ENCODE peak calls at places on chromosome 5, in ten cellular contexts. U is stomach, K is Panc1, F is upper lobe of left lung, P is spleen, O is transverse colon, J is GM12878, C is endothelial cell of umbilical vein, V is HCT116, X is HepG2. I is an unnamed sample.

GRCh38 chr5:60584304-60584703 is 115.7 kb downstream of the DEPDC1B start:
- DNase-seq in U (no peak), K (no peak), F (no peak), P (no peak), O (no peak), J (no peak), C (no peak), V (no peak), X (no peak), I (no peak)

GRCh38 chr5:30932611-30933010 is 260.9 kb upstream of the CDH6 start:
- DNase-seq in U (no peak), K (no peak), F (no peak), P (no peak), O (no peak), J (no peak), C (no peak), V (no peak), X (no peak), I (no peak)

GRCh38 chr5:143717400-143717799 is 94.6 kb upstream of the HMHB1 start:
- DNase-seq in U (no peak), K (no peak), F (no peak), P (no peak), O (no peak), J (no peak), C (peak; percentile 11), V (no peak), X (no peak), I (no peak)

GRCh38 chr5:57824047-57824446 is 341.4 kb upstream of the ACTBL2 start:
- DNase-seq in U (no peak), K (no peak), F (no peak), P (no peak), O (no peak), J (no peak), C (no peak), V (peak; percentile 95), X (no peak), I (no peak)

GRCh38 chr5:39092581-39093350 is 18.6 kb upstream of the RICTOR start:
- DNase-seq in U (no peak), K (no peak), F (no peak), P (no peak), O (no peak), J (no peak), C (peak; percentile 87), V (peak; percentile 41), X (no peak), I (no peak)

GRCh38 chr5:17157294-17157693 is 60.1 kb upstream of the BASP1 start:
- DNase-seq in U (no peak), K (no peak), F (no peak), P (no peak), O (no peak), J (no peak), C (no peak), V (no peak), X (no peak), I (no peak)

GRCh38 chr5:76818844-76819831 is at the start of gene F2RL1:
- DNase-seq in U (peak; percentile 94), K (no peak), F (peak; percentile 95), P (peak; percentile 86), O (peak; percentile 94), J (no peak), C (peak; percentile 61), V (peak; percentile 90), X (peak; percentile 81), I (peak; percentile 85)

GRCh38 chr5:139181835-139182452 is 16.2 kb downstream of the SIL1 start:
- DNase-seq in U (no peak), K (peak; percentile 7), F (no peak), P (no peak), O (peak; percentile 39), J (no peak), C (no peak), V (peak; percentile 36), X (no peak), I (no peak)

GRCh38 chr5:7904170-7904569 is 35.2 kb downstream of the MTRR start:
- DNase-seq in U (no peak), K (no peak), F (no peak), P (no peak), O (no peak), J (no peak), C (peak; percentile 41), V (no peak), X (peak; percentile 5), I (no peak)

GRCh38 chr5:132029609-132030008 is 18.2 kb upstream of the ACSL6 start:
- DNase-seq in U (no peak), K (no peak), F (no peak), P (no peak), O (no peak), J (no peak), C (no peak), V (no peak), X (no peak), I (no peak)

GRCh38 chr5:115686692-115687054 is 60.8 kb upstream of the TMED7 start:
- DNase-seq in U (no peak), K (no peak), F (no peak), P (no peak), O (no peak), J (no peak), C (no peak), V (no peak), X (no peak), I (no peak)

GRCh38 chr5:132027027-132027426 is 15.6 kb upstream of the ACSL6 start:
- DNase-seq in U (no peak), K (no peak), F (no peak), P (no peak), O (no peak), J (no peak), C (no peak), V (no peak), X (no peak), I (no peak)

GRCh38 chr5:206927-207536 is 10.9 kb downstream of the CCDC127 start:
- DNase-seq in U (no peak), K (no peak), F (no peak), P (no peak), O (no peak), J (no peak), C (no peak), V (no peak), X (no peak), I (no peak)

GRCh38 chr5:1726469-1726865 is 73.2 kb downstream of the MRPL36 start:
- DNase-seq in U (peak; percentile 20), K (no peak), F (no peak), P (no peak), O (no peak), J (no peak), C (no peak), V (no peak), X (no peak), I (peak; percentile 3)

GRCh38 chr5:55445817-55446216 is 88.9 kb downstream of the PLPP1 start:
- DNase-seq in U (no peak), K (no peak), F (no peak), P (no peak), O (no peak), J (no peak), C (no peak), V (no peak), X (no peak), I (no peak)

GRCh38 chr5:54658014-54658413 is 140.5 kb downstream of the SNX18 start:
- DNase-seq in U (no peak), K (no peak), F (no peak), P (no peak), O (no peak), J (no peak), C (peak; percentile 65), V (no peak), X (no peak), I (no peak)

GRCh38 chr5:73770601-73771025 is 144.6 kb downstream of the ARHGEF28 start:
- DNase-seq in U (no peak), K (no peak), F (no peak), P (no peak), O (no peak), J (no peak), C (peak; percentile 41), V (no peak), X (peak; percentile 77), I (no peak)

GRCh38 chr5:72434781-72435437 is 72.3 kb downstream of the ZNF366 start:
- DNase-seq in U (no peak), K (no peak), F (no peak), P (no peak), O (no peak), J (no peak), C (no peak), V (no peak), X (no peak), I (no peak)
- TF ChIP-seq POLR2AphosphoS5 in U (peak; percentile 41), K (no peak), F (no peak), P (no peak), O (no peak), J (no peak), C (no peak), V (no peak), X (no peak), I (peak; percentile 52)

GRCh38 chr5:72531496-72532190 is 24.4 kb upstream of the ZNF366 start:
- DNase-seq in U (no peak), K (no peak), F (no peak), P (no peak), O (no peak), J (no peak), C (peak; percentile 30), V (no peak), X (no peak), I (no peak)
- H3K4me3 ChIP-seq in U (no peak overlapping the region), K (no peak overlapping the region), F (no peak overlapping the region), P (no peak overlapping the region), O (no peak overlapping the region), J (no peak overlapping the region), C (no peak overlapping the region), V (no peak overlapping the region), X (no peak overlapping the region), I (no peak overlapping the region)

GRCh38 chr5:178770621-178771020 is 40.2 kb upstream of the ZNF354A start:
- DNase-seq in U (no peak), K (no peak), F (no peak), P (no peak), O (no peak), J (no peak), C (no peak), V (no peak), X (no peak), I (no peak)
- H3K9me3 ChIP-seq in U (no peaks in the 10 kb centered on the region), K (no peaks in the 10 kb centered on the region), F (no peaks in the 10 kb centered on the region), P (no peaks in the 10 kb centered on the region), O (no peaks in the 10 kb centered on the region), J (no peaks in the 10 kb centered on the region), C (peaks cover 2% of the 10 kb centered on the region), V (no peaks in the 10 kb centered on the region), X (no peaks in the 10 kb centered on the region), I (no peaks in the 10 kb centered on the region)

GRCh38 chr5:172180936-172181335 is 7.1 kb downstream of the STK10 start:
- DNase-seq in U (no peak), K (no peak), F (no peak), P (peak; percentile 37), O (no peak), J (no peak), C (no peak), V (no peak), X (no peak), I (no peak)

GRCh38 chr5:172177232-172177631 is 10.8 kb downstream of the STK10 start:
- DNase-seq in U (no peak), K (no peak), F (no peak), P (peak; percentile 80), O (no peak), J (no peak), C (no peak), V (no peak), X (no peak), I (no peak)

GRCh38 chr5:172175263-172175719 is 12.7 kb downstream of the STK10 start:
- DNase-seq in U (peak; percentile 63), K (no peak), F (peak; percentile 82), P (peak; percentile 98), O (peak; percentile 83), J (peak; percentile 75), C (no peak), V (no peak), X (peak; percentile 25), I (no peak)

GRCh38 chr5:172179032-172179989 is 8.7 kb downstream of the STK10 start:
- DNase-seq in U (no peak), K (no peak), F (no peak), P (peak; percentile 82), O (peak; percentile 45), J (peak; percentile 71), C (peak; percentile 75), V (no peak), X (no peak), I (no peak)

GRCh38 chr5:172178301-172179031 is 9.6 kb downstream of the STK10 start:
- DNase-seq in U (peak; percentile 86), K (no peak), F (no peak), P (peak; percentile 82), O (no peak), J (no peak), C (no peak), V (no peak), X (no peak), I (no peak)
- TF ChIP-seq POLR2AphosphoS5 in U (peak; percentile 64), K (no peak), F (no peak), P (no peak), O (no peak), J (no peak), C (no peak), V (no peak), X (no peak), I (no peak)

I was measured in prostate gland.